ENCODE peak calls at places on chromosomes 13 and 19, in nine cellular contexts. P is breast epithelium, X is prostate gland, O is cardiac fibroblast, G is transverse colon, N is fibroblast of lung, W is lower lobe of right lung, Q is IMR-90, Z is left ventricle myocardium inferior. L is an unnamed sample.

GRCh38 chr19:45075215-45076028 is 856 bp downstream of the ZNF296 start:
- DNase-seq in Q (no peak), W (peak), O (peak), N (peak), G (peak), Z (peak), P (peak), X (peak), L (peak)

GRCh38 chr19:4976412-4977298 is 7.7 kb downstream of the KDM4B start:
- DNase-seq in X (peak), O (peak), G (peak), W (peak), Q (peak), Z (peak), P (peak), N (peak), L (peak)

GRCh38 chr19:38388310-38389100 is at the start of gene SPRED3:
- DNase-seq in G (no peak), W (no peak), Q (peak), X (peak), N (peak), P (peak), Z (no peak), O (peak), L (peak)

GRCh38 chr13:98385591-98385990 is 191.3 kb downstream of the STK24 start:
- DNase-seq in O (no peak), G (no peak), Z (no peak), N (no peak), X (no peak), Q (no peak), W (no peak), P (no peak), L (no peak)

GRCh38 chr13:22311734-22312404 is 641.0 kb downstream of the FGF9 start:
- DNase-seq in W (no peak), P (no peak), Z (peak), N (no peak), X (no peak), G (no peak), O (no peak), Q (no peak), L (no peak)

GRCh38 chr19:41577833-41578232 is 1.9 kb downstream of the CEACAM21 start:
- DNase-seq in N (no peak), P (no peak), Z (no peak), G (no peak), W (no peak), Q (no peak), O (no peak), X (no peak), L (no peak)

GRCh38 chr13:30874561-30874960 is 31.5 kb upstream of the MEDAG start:
- DNase-seq in Q (no peak), P (no peak), O (no peak), X (no peak), N (no peak), Z (no peak), W (no peak), G (no peak), L (no peak)

GRCh38 chr13:108463365-108463764 is 166.0 kb upstream of the MYO16 start:
- DNase-seq in N (peak), Q (peak), G (no peak), X (no peak), O (peak), W (no peak), P (no peak), Z (no peak), L (peak)

GRCh38 chr19:33292595-33293254 is 9.6 kb downstream of the CEBPA start:
- DNase-seq in P (no peak), N (no peak), X (peak), Z (no peak), W (peak), Q (no peak), G (peak), O (no peak), L (peak)

GRCh38 chr19:35696835-35697234 is 7.5 kb upstream of the ZBTB32 start:
- DNase-seq in W (no peak), P (no peak), O (no peak), Z (no peak), Q (no peak), N (no peak), G (no peak), X (no peak), L (peak)

GRCh38 chr13:76944457-76944856 is 3.9 kb upstream of the ACOD1 start:
- DNase-seq in O (peak), Q (peak), P (no peak), Z (no peak), N (peak), X (no peak), W (no peak), G (no peak), L (peak)

GRCh38 chr13:27822873-27823311 is 30.6 kb downstream of the GSX1 start:
- DNase-seq in Z (no peak), N (peak), P (no peak), O (peak), X (no peak), Q (no peak), W (no peak), G (no peak), L (peak)

GRCh38 chr19:17404015-17404414 is 1.4 kb downstream of the BST2 start:
- DNase-seq in O (no peak), X (no peak), W (no peak), N (no peak), Z (no peak), G (no peak), Q (no peak), P (no peak), L (no peak)

GRCh38 chr19:41309225-41310030 is 544 bp upstream of the CCDC97 start:
- DNase-seq in Z (no peak), G (no peak), X (no peak), O (no peak), P (no peak), N (peak), Q (no peak), W (no peak), L (peak)

GRCh38 chr13:23794267-23795161 is 94.7 kb downstream of the MIPEP start:
- DNase-seq in O (peak), Z (no peak), P (no peak), N (peak), W (no peak), Q (peak), G (no peak), X (no peak), L (peak)

GRCh38 chr13:30292325-30292724 is 15.0 kb downstream of the KATNAL1 start:
- DNase-seq in Z (no peak), X (no peak), W (no peak), O (no peak), P (no peak), Q (no peak), N (no peak), G (no peak), L (no peak)

GRCh38 chr19:29539131-29539530 is 13.3 kb downstream of the VSTM2B start:
- DNase-seq in O (no peak), X (no peak), P (no peak), Z (no peak), Q (no peak), N (no peak), G (no peak), W (no peak), L (no peak)

GRCh38 chr19:29535984-29536508 is 10.3 kb downstream of the VSTM2B start:
- DNase-seq in X (no peak), Q (no peak), O (no peak), G (no peak), N (no peak), Z (no peak), P (no peak), W (no peak), L (no peak)

GRCh38 chr19:29538651-29539050 is 12.9 kb downstream of the VSTM2B start:
- DNase-seq in Q (no peak), N (no peak), Z (no peak), X (no peak), O (no peak), W (no peak), G (no peak), P (no peak), L (no peak)

GRCh38 chr19:29537181-29537580 is 11.4 kb downstream of the VSTM2B start:
- DNase-seq in Z (no peak), X (no peak), W (no peak), Q (no peak), O (no peak), N (no peak), G (no peak), P (no peak), L (no peak)

GRCh38 chr19:29537601-29538000 is 11.8 kb downstream of the VSTM2B start:
- DNase-seq in P (no peak), G (no peak), N (no peak), O (no peak), Q (no peak), W (no peak), X (no peak), Z (no peak), L (no peak)
- H3K4me3 ChIP-seq in P (no peak), G (no peak), N (no peak), O (no peak), Q (no peak), W (no peak), X (no peak), Z (no peak), L (no peak)

GRCh38 chr19:55466246-55466614 is 1.7 kb upstream of the C19orf85 start:
- DNase-seq in N (no peak), O (no peak), Z (no peak), W (no peak), Q (no peak), G (no peak), X (no peak), P (no peak), L (no peak)

GRCh38 chr19:55471266-55471665 is 5.2 kb upstream of the ZNF628 start:
- DNase-seq in N (no peak), X (no peak), G (no peak), W (no peak), Q (no peak), P (no peak), Z (no peak), O (no peak), L (no peak)

GRCh38 chr19:55467236-55468053 is 2.9 kb upstream of the C19orf85 start:
- DNase-seq in P (no peak), W (peak), Z (peak), G (peak), X (peak), O (peak), Q (peak), N (peak), L (peak)

GRCh38 chr19:55465460-55466245 is 1.1 kb upstream of the C19orf85 start:
- DNase-seq in Q (no peak), W (no peak), P (no peak), G (no peak), O (no peak), X (no peak), N (no peak), Z (no peak), L (no peak)

DNA sequence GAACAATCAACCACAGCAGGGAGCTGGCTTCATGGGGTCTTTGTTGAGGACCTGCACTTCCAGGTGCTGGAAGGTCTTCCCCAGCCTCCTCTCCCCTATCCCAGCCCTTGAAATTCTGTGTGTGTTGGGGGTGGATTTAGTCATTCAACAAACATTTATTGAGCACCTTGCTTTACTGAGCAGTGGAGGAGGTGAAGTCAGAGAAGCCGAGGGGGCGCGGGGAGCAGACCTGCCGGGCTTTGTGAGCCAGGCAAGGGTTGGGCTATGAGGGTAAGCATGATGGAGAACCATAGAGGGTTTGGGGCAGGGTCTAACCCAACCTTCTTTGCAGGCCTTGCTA is 3.5 kb upstream of the C19orf85 start:
- DNase-seq in W (no peak), G (no peak), X (no peak), O (no peak), N (no peak), Z (no peak), P (no peak), Q (no peak), L (no peak)
- TF ChIP-seq CTCF in W (no peak), G (no peak), X (no peak), O (no peak), N (no peak), Z (no peak), P (no peak), Q (no peak), L (no peak)

GRCh38 chr19:923551-924211 is 2.2 kb upstream of the ARID3A start:
- DNase-seq in O (no peak), Q (no peak), X (no peak), N (no peak), G (no peak), P (no peak), W (no peak), Z (no peak), L (no peak)
- H3K4me3 ChIP-seq in O (no peak), Q (no peak), X (no peak), N (no peak), G (no peak), P (no peak), W (no peak), Z (no peak), L (no peak)

GRCh38 chr19:30649149-30649548 is 277.0 kb downstream of the ZNF536 start:
- DNase-seq in X (no peak), G (no peak), W (no peak), O (no peak), P (no peak), Q (no peak), N (no peak), Z (no peak), L (no peak)

GRCh38 chr19:30648321-30648720 is 276.1 kb downstream of the ZNF536 start:
- DNase-seq in W (no peak), Q (peak), X (no peak), Z (no peak), N (no peak), P (no peak), G (no peak), O (no peak), L (no peak)

GRCh38 chr19:30651691-30652090 is 279.5 kb downstream of the ZNF536 start:
- DNase-seq in X (no peak), Z (no peak), G (no peak), W (no peak), Q (no peak), N (no peak), O (no peak), P (no peak), L (no peak)

GRCh38 chr19:30651066-30651465 is 278.9 kb downstream of the ZNF536 start:
- DNase-seq in X (no peak), Q (no peak), G (no peak), O (no peak), Z (no peak), N (no peak), P (no peak), W (no peak), L (no peak)

DNA sequence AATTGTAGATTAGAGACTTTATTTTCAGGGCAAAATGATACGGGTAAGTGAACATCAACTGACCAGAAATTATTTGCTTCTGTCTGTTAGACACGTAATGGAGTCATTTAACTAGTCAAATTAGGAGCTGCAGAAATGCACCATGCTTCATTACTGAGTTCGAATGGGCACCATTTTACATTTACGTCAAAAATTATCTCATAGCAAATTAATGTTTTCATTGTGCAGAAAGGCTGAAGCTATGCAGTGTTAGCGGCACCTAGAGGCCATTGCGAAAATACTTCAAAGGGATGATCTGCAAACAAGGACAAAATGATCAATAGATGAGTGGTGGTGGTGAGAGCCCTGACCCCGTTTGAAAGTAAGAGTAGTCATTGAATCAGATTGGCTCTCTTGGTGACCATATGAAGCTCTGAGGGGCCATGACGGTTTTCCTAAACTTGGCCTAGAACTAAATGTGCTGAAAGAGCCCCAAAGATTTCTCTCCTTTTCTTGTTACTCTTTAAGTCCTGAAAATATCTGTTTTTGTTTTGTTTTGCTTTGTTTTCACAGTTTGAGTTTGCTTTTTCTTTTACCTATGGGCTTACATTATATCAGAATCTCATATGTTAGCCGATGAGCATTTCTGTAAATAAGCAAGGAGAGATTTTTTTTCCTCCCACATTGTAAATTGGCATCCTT is 277.9 kb downstream of the ZNF536 start:
- DNase-seq in W (no peak), Q (peak), O (peak), P (no peak), N (peak), Z (no peak), X (no peak), G (no peak), L (peak)
- TF ChIP-seq CTCF in W (peak), Q (peak), O (peak), P (peak), N (peak), Z (peak), X (peak), G (peak), L (peak)

DNA sequence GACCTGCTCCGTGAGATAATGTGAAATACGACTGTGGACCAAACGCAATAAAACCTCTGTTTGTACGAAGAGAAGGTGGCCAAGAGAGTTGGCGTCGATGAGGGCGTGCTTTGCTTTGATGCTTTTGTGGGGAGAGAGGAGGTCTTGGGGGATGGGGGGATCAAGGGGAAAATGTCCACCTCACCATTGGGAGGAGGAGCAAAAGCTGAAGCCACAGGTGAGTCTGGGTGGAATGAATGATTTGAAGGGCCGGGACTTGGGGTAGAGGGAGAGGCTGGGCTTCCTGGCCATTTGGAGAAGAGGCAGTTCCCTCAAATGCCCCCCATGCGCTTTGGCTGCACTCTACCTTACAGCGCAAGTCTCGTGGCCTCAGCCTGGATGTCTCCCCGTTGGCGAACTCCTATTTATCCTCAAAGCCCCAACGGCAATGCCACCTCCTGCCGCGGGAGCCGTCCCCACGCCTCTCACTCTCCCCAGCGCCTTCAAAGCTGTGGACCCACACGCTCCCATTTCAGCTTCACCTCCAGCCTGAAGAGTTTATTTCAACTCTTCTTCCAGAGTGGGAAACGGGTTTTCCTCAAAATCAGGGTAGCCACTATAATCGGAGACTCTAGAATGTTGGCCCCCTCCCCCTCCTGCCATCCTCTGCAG is 787 bp upstream of the ABCA7 start:
- DNase-seq in G (no peak), N (peak), Z (no peak), Q (peak), X (no peak), P (no peak), W (no peak), O (no peak), L (peak)
- H3K4me3 ChIP-seq in G (peak), N (peak), Z (peak), Q (no peak), X (no peak), P (no peak), W (peak), O (no peak), L (no peak)

DNA sequence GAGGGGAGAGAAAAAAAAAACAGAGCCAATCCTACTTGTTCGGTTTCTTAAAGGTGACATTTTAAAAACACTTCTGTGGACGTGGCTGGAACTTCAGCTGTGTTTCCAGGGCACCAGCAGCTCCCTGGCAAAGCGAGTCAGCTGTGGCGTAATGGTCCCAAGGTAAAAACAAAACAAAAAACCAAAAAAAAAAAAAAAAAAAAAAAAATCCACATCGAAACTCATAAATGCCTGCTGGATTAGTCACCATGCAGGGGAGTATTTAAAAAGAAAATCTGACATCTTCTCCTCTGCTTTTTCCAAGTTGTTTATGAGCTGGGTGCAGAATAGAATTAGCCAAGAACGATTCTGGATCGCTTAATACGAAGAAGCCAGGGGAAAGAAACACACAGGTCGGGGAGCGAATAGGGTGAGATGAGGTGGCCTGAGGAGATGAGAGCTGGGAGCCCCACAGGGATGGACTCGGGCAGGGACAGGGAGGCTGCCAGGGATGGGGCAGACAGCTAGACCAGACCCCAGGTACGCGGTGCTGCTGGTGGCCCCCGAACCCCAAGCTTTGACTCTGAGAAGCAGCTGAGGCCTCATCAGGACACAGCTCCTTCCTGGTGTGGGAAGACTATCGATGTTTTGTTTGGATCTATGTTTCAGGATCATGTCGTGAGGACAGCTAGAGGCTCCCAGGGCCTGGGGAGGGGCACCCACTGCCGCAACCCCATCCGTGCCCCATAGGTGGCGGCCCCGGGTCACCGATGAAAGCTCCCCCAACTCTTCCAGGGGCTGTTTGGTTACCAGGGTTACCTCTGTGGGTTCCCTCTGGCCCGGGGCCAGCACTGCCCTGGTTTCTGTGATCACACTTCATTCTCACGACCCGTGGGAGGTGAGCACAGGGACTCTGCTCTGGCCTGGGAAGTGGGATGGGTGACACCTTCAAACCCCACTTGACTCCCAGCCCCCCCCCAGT is 3.1 kb upstream of the CTXN1 start:
- DNase-seq in Q (peak), W (peak), P (peak), X (peak), O (peak), Z (no peak), G (no peak), N (peak), L (peak)
- TF ChIP-seq CTCF in Q (peak), W (peak), P (peak), X (peak), O (peak), Z (peak), G (peak), N (peak), L (peak)

DNA sequence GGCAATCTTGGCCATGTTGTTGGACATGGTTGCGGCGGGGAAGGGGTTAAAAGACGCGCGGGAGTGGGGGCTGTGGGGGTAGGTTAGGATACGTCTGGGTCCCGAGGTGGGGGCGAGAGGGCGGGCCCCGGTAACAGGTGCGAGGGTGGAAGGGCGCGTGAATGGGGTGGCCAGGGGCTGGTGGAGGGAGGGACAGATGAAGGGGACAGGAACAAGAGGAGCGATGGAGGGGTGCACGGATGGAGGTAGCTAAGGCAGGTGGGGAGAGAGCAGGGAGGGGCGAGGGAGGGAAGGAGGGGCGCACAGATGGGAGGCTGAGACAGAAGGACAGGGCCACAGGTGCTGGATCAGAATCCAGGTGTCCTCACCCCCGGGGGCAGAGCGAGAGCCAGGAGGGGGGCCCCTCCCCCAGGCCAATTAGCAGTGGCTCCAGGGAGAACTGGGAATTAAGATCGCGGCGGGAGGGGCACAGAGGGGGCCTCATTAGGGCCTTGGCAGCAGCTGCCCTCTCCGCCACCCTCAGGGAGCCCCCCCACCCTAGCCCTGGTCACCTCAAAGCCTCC is 1.3 kb downstream of the GNG8 start:
- DNase-seq in Z (no peak), X (no peak), W (no peak), P (no peak), N (no peak), O (no peak), Q (no peak), G (no peak), L (no peak)
- H3K4me3 ChIP-seq in Z (peak), X (peak), W (no peak), P (no peak), N (peak), O (peak), Q (peak), G (peak), L (peak)